ENCODE peak calls at places on chromosome 18, in seven cellular contexts. One of them, this sample, is unnamed.

GRCh38 chr18:22168360-22168921 is 948 bp upstream of the GATA6 start:
- DNase-seq in pulmonary artery endothelial cell: no peak
- DNase-seq in foreskin keratinocyte: no peak
- DNase-seq in GM13977: peak; percentile 45
- DNase-seq in neural crest cell: peak; percentile 25
- DNase-seq in iPS-NIHi11: no peak
- DNase-seq in T1000: no peak
- DNase-seq in this sample: peak; percentile 38

GRCh38 chr18:48036641-48037421 is 106.4 kb upstream of the SMAD2 start:
- DNase-seq in pulmonary artery endothelial cell: no peak
- DNase-seq in foreskin keratinocyte: no peak
- DNase-seq in GM13977: no peak
- DNase-seq in neural crest cell: no peak
- DNase-seq in iPS-NIHi11: peak; percentile 36
- DNase-seq in T1000: no peak
- DNase-seq in this sample: no peak

GRCh38 chr18:9782073-9782857 is 74.2 kb downstream of the RAB31 start:
- DNase-seq in pulmonary artery endothelial cell: no peak
- DNase-seq in foreskin keratinocyte: peak; percentile 80
- DNase-seq in GM13977: no peak
- DNase-seq in neural crest cell: no peak
- DNase-seq in iPS-NIHi11: no peak
- DNase-seq in T1000: no peak
- DNase-seq in this sample: no peak

GRCh38 chr18:63149200-63149587 is 170.4 kb downstream of the BCL2 start:
- DNase-seq in pulmonary artery endothelial cell: no peak
- DNase-seq in foreskin keratinocyte: no peak
- DNase-seq in GM13977: no peak
- DNase-seq in neural crest cell: no peak
- DNase-seq in iPS-NIHi11: no peak
- DNase-seq in T1000: no peak
- DNase-seq in this sample: no peak

GRCh38 chr18:51537487-51537886 is 340.0 kb upstream of the MEX3C start:
- DNase-seq in pulmonary artery endothelial cell: no peak
- DNase-seq in foreskin keratinocyte: peak; percentile 63
- DNase-seq in GM13977: no peak
- DNase-seq in neural crest cell: peak; percentile 29
- DNase-seq in iPS-NIHi11: peak; percentile 53
- DNase-seq in T1000: no peak
- DNase-seq in this sample: no peak

GRCh38 chr18:80154293-80154692 is 45.2 kb downstream of the ADNP2 start:
- DNase-seq in pulmonary artery endothelial cell: no peak
- DNase-seq in foreskin keratinocyte: no peak
- DNase-seq in GM13977: peak; percentile 57
- DNase-seq in neural crest cell: no peak
- DNase-seq in iPS-NIHi11: peak; percentile 45
- DNase-seq in T1000: no peak
- DNase-seq in this sample: no peak

GRCh38 chr18:5370332-5370731 is 74.8 kb upstream of the ZBTB14 start:
- DNase-seq in pulmonary artery endothelial cell: no peak
- DNase-seq in foreskin keratinocyte: no peak
- DNase-seq in GM13977: no peak
- DNase-seq in neural crest cell: no peak
- DNase-seq in iPS-NIHi11: no peak
- DNase-seq in T1000: no peak
- DNase-seq in this sample: no peak

GRCh38 chr18:79875931-79876461 is 75.5 kb downstream of the SLC66A2 start:
- DNase-seq in pulmonary artery endothelial cell: no peak
- DNase-seq in foreskin keratinocyte: no peak
- DNase-seq in GM13977: no peak
- DNase-seq in neural crest cell: no peak
- DNase-seq in iPS-NIHi11: no peak
- DNase-seq in T1000: no peak
- DNase-seq in this sample: peak; percentile 61

GRCh38 chr18:48790226-48790863 is 160.4 kb downstream of the SMAD7 start:
- DNase-seq in pulmonary artery endothelial cell: peak; percentile 80
- DNase-seq in foreskin keratinocyte: no peak
- DNase-seq in GM13977: no peak
- DNase-seq in neural crest cell: no peak
- DNase-seq in iPS-NIHi11: no peak
- DNase-seq in T1000: no peak
- DNase-seq in this sample: peak; percentile 91

GRCh38 chr18:21303913-21304312 is 61.9 kb downstream of the GREB1L start:
- DNase-seq in pulmonary artery endothelial cell: no peak
- DNase-seq in foreskin keratinocyte: peak; percentile 75
- DNase-seq in GM13977: no peak
- DNase-seq in neural crest cell: no peak
- DNase-seq in iPS-NIHi11: no peak
- DNase-seq in T1000: no peak
- DNase-seq in this sample: no peak

GRCh38 chr18:6543330-6543908 is 128.7 kb upstream of the L3MBTL4 start:
- DNase-seq in pulmonary artery endothelial cell: no peak
- DNase-seq in foreskin keratinocyte: peak; percentile 28
- DNase-seq in GM13977: peak; percentile 22
- DNase-seq in neural crest cell: no peak
- DNase-seq in iPS-NIHi11: peak; percentile 36
- DNase-seq in T1000: no peak
- DNase-seq in this sample: no peak

GRCh38 chr18:31103423-31103822 is 1.2 kb upstream of the DSC2 start:
- DNase-seq in pulmonary artery endothelial cell: no peak
- DNase-seq in foreskin keratinocyte: peak; percentile 78
- DNase-seq in GM13977: no peak
- DNase-seq in neural crest cell: no peak
- DNase-seq in iPS-NIHi11: no peak
- DNase-seq in T1000: no peak
- DNase-seq in this sample: no peak

GRCh38 chr18:26227051-26227672 is 917 bp downstream of the TAF4B start:
- DNase-seq in pulmonary artery endothelial cell: no peak
- DNase-seq in foreskin keratinocyte: peak; percentile 36
- DNase-seq in GM13977: no peak
- DNase-seq in neural crest cell: no peak
- DNase-seq in iPS-NIHi11: no peak
- DNase-seq in T1000: no peak
- DNase-seq in this sample: no peak

GRCh38 chr18:48927286-48928080 is 23.3 kb downstream of the SMAD7 start:
- DNase-seq in pulmonary artery endothelial cell: no peak
- DNase-seq in foreskin keratinocyte: no peak
- DNase-seq in GM13977: no peak
- DNase-seq in neural crest cell: no peak
- DNase-seq in iPS-NIHi11: no peak
- DNase-seq in T1000: no peak
- DNase-seq in this sample: no peak

GRCh38 chr18:9876867-9877654 is 8.7 kb upstream of the TXNDC2 start:
- DNase-seq in pulmonary artery endothelial cell: peak; percentile 79
- DNase-seq in foreskin keratinocyte: peak; percentile 80
- DNase-seq in GM13977: no peak
- DNase-seq in neural crest cell: no peak
- DNase-seq in iPS-NIHi11: no peak
- DNase-seq in T1000: peak; percentile 37
- DNase-seq in this sample: no peak

GRCh38 chr18:45539383-45539960 is 75.8 kb upstream of the SLC14A2 start:
- DNase-seq in pulmonary artery endothelial cell: no peak
- DNase-seq in foreskin keratinocyte: no peak
- DNase-seq in GM13977: no peak
- DNase-seq in neural crest cell: no peak
- DNase-seq in iPS-NIHi11: no peak
- DNase-seq in T1000: no peak
- DNase-seq in this sample: no peak

GRCh38 chr18:46134920-46135675 is 30.9 kb downstream of the HAUS1 start:
- DNase-seq in pulmonary artery endothelial cell: no peak
- DNase-seq in foreskin keratinocyte: no peak
- DNase-seq in GM13977: no peak
- DNase-seq in neural crest cell: no peak
- DNase-seq in iPS-NIHi11: no peak
- DNase-seq in T1000: no peak
- DNase-seq in this sample: no peak

GRCh38 chr18:24227976-24228660 is 89.3 kb downstream of the CABYR start:
- DNase-seq in pulmonary artery endothelial cell: no peak
- DNase-seq in foreskin keratinocyte: peak; percentile 77
- DNase-seq in GM13977: no peak
- DNase-seq in neural crest cell: no peak
- DNase-seq in iPS-NIHi11: no peak
- DNase-seq in T1000: no peak
- DNase-seq in this sample: no peak

GRCh38 chr18:36020174-36020711 is 47.1 kb downstream of the RPRD1A start:
- DNase-seq in pulmonary artery endothelial cell: no peak
- DNase-seq in foreskin keratinocyte: no peak
- DNase-seq in GM13977: no peak
- DNase-seq in neural crest cell: no peak
- DNase-seq in iPS-NIHi11: no peak
- DNase-seq in T1000: no peak
- DNase-seq in this sample: no peak

This sample was measured in left lung.